ENCODE peak calls at places on chromosomes 12 and 14, in eight cellular contexts. One of them, this sample, is unnamed.

GRCh38 chr12:120130011-120130410 is 13.5 kb upstream of the RAB35 start:
- DNase-seq in astrocyte: no peak
- DNase-seq in SJSA1: no peak
- DNase-seq in activated CD4-positive, alpha-beta T cell treated with anti-CD3 and anti-CD28 coated beads, Interleukin-2, amount 50 U/mL, for 4 hours: no peak
- DNase-seq in stimulated activated CD4-positive, alpha-beta T cell treated with anti-CD3 and anti-CD28 coated beads, Interleukin-4, amount 100 ng/mL, for 24 hours: no peak
- DNase-seq in globus pallidus: no peak
- DNase-seq in Daoy: no peak
- DNase-seq in BJ: no peak
- DNase-seq in this sample: no peak

GRCh38 chr14:37583358-37584210 is 11.5 kb downstream of the FOXA1 start:
- DNase-seq in activated CD4-positive, alpha-beta T cell treated with anti-CD3 and anti-CD28 coated beads, Interleukin-2, amount 50 U/mL, for 4 hours: no peak
- DNase-seq in stimulated activated CD4-positive, alpha-beta T cell treated with anti-CD3 and anti-CD28 coated beads, Interleukin-4, amount 100 ng/mL, for 24 hours: no peak
- DNase-seq in BJ: no peak
- DNase-seq in astrocyte: no peak
- DNase-seq in globus pallidus: no peak
- DNase-seq in SJSA1: no peak
- DNase-seq in Daoy: peak
- DNase-seq in this sample: no peak

GRCh38 chr12:57765003-57765697 is 1.7 kb downstream of the CYP27B1 start:
- DNase-seq in BJ: no peak
- DNase-seq in SJSA1: peak
- DNase-seq in activated CD4-positive, alpha-beta T cell treated with anti-CD3 and anti-CD28 coated beads, Interleukin-2, amount 50 U/mL, for 4 hours: peak
- DNase-seq in globus pallidus: no peak
- DNase-seq in astrocyte: no peak
- DNase-seq in Daoy: peak
- DNase-seq in stimulated activated CD4-positive, alpha-beta T cell treated with anti-CD3 and anti-CD28 coated beads, Interleukin-4, amount 100 ng/mL, for 24 hours: peak
- DNase-seq in this sample: peak

GRCh38 chr12:87430444-87430843 is 598.8 kb downstream of the C12orf50 start:
- DNase-seq in BJ: no peak
- DNase-seq in activated CD4-positive, alpha-beta T cell treated with anti-CD3 and anti-CD28 coated beads, Interleukin-2, amount 50 U/mL, for 4 hours: no peak
- DNase-seq in astrocyte: no peak
- DNase-seq in stimulated activated CD4-positive, alpha-beta T cell treated with anti-CD3 and anti-CD28 coated beads, Interleukin-4, amount 100 ng/mL, for 24 hours: no peak
- DNase-seq in SJSA1: no peak
- DNase-seq in Daoy: no peak
- DNase-seq in globus pallidus: no peak
- DNase-seq in this sample: peak

GRCh38 chr12:12943589-12944260 is 8.2 kb downstream of the GPRC5D start:
- DNase-seq in SJSA1: no peak
- DNase-seq in globus pallidus: no peak
- DNase-seq in Daoy: no peak
- DNase-seq in BJ: no peak
- DNase-seq in stimulated activated CD4-positive, alpha-beta T cell treated with anti-CD3 and anti-CD28 coated beads, Interleukin-4, amount 100 ng/mL, for 24 hours: no peak
- DNase-seq in activated CD4-positive, alpha-beta T cell treated with anti-CD3 and anti-CD28 coated beads, Interleukin-2, amount 50 U/mL, for 4 hours: no peak
- DNase-seq in astrocyte: no peak
- DNase-seq in this sample: no peak

GRCh38 chr12:107670999-107671643 is 14.5 kb upstream of the PWP1 start:
- DNase-seq in astrocyte: no peak
- DNase-seq in Daoy: peak
- DNase-seq in SJSA1: no peak
- DNase-seq in activated CD4-positive, alpha-beta T cell treated with anti-CD3 and anti-CD28 coated beads, Interleukin-2, amount 50 U/mL, for 4 hours: peak
- DNase-seq in stimulated activated CD4-positive, alpha-beta T cell treated with anti-CD3 and anti-CD28 coated beads, Interleukin-4, amount 100 ng/mL, for 24 hours: peak
- DNase-seq in globus pallidus: no peak
- DNase-seq in BJ: no peak
- DNase-seq in this sample: peak

GRCh38 chr14:75084513-75084912 is 15.1 kb downstream of the ZC2HC1C start:
- DNase-seq in SJSA1: no peak
- DNase-seq in astrocyte: no peak
- DNase-seq in Daoy: no peak
- DNase-seq in activated CD4-positive, alpha-beta T cell treated with anti-CD3 and anti-CD28 coated beads, Interleukin-2, amount 50 U/mL, for 4 hours: no peak
- DNase-seq in BJ: no peak
- DNase-seq in globus pallidus: no peak
- DNase-seq in stimulated activated CD4-positive, alpha-beta T cell treated with anti-CD3 and anti-CD28 coated beads, Interleukin-4, amount 100 ng/mL, for 24 hours: no peak
- DNase-seq in this sample: no peak

GRCh38 chr12:116604151-116604550 is 45.0 kb downstream of the MAP1LC3B2 start:
- DNase-seq in stimulated activated CD4-positive, alpha-beta T cell treated with anti-CD3 and anti-CD28 coated beads, Interleukin-4, amount 100 ng/mL, for 24 hours: no peak
- DNase-seq in BJ: no peak
- DNase-seq in Daoy: no peak
- DNase-seq in SJSA1: peak
- DNase-seq in astrocyte: no peak
- DNase-seq in globus pallidus: no peak
- DNase-seq in activated CD4-positive, alpha-beta T cell treated with anti-CD3 and anti-CD28 coated beads, Interleukin-2, amount 50 U/mL, for 4 hours: no peak
- DNase-seq in this sample: peak

GRCh38 chr14:23877111-23877510 is 76.5 kb upstream of the DHRS4 start:
- DNase-seq in BJ: no peak
- DNase-seq in SJSA1: no peak
- DNase-seq in astrocyte: no peak
- DNase-seq in activated CD4-positive, alpha-beta T cell treated with anti-CD3 and anti-CD28 coated beads, Interleukin-2, amount 50 U/mL, for 4 hours: no peak
- DNase-seq in Daoy: no peak
- DNase-seq in stimulated activated CD4-positive, alpha-beta T cell treated with anti-CD3 and anti-CD28 coated beads, Interleukin-4, amount 100 ng/mL, for 24 hours: no peak
- DNase-seq in globus pallidus: no peak
- DNase-seq in this sample: no peak

GRCh38 chr14:57314690-57315089 is 45.9 kb downstream of the AP5M1 start:
- DNase-seq in BJ: no peak
- DNase-seq in globus pallidus: no peak
- DNase-seq in astrocyte: no peak
- DNase-seq in stimulated activated CD4-positive, alpha-beta T cell treated with anti-CD3 and anti-CD28 coated beads, Interleukin-4, amount 100 ng/mL, for 24 hours: no peak
- DNase-seq in SJSA1: no peak
- DNase-seq in activated CD4-positive, alpha-beta T cell treated with anti-CD3 and anti-CD28 coated beads, Interleukin-2, amount 50 U/mL, for 4 hours: no peak
- DNase-seq in Daoy: no peak
- DNase-seq in this sample: no peak

GRCh38 chr14:88299865-88300264 is 23.2 kb downstream of the KCNK10 start:
- DNase-seq in activated CD4-positive, alpha-beta T cell treated with anti-CD3 and anti-CD28 coated beads, Interleukin-2, amount 50 U/mL, for 4 hours: no peak
- DNase-seq in SJSA1: no peak
- DNase-seq in astrocyte: no peak
- DNase-seq in Daoy: no peak
- DNase-seq in BJ: no peak
- DNase-seq in globus pallidus: peak
- DNase-seq in stimulated activated CD4-positive, alpha-beta T cell treated with anti-CD3 and anti-CD28 coated beads, Interleukin-4, amount 100 ng/mL, for 24 hours: no peak
- DNase-seq in this sample: no peak

GRCh38 chr14:31263485-31264133 is 56.0 kb upstream of the HECTD1 start:
- DNase-seq in astrocyte: peak
- DNase-seq in stimulated activated CD4-positive, alpha-beta T cell treated with anti-CD3 and anti-CD28 coated beads, Interleukin-4, amount 100 ng/mL, for 24 hours: no peak
- DNase-seq in BJ: peak
- DNase-seq in SJSA1: peak
- DNase-seq in Daoy: peak
- DNase-seq in activated CD4-positive, alpha-beta T cell treated with anti-CD3 and anti-CD28 coated beads, Interleukin-2, amount 50 U/mL, for 4 hours: no peak
- DNase-seq in globus pallidus: peak
- DNase-seq in this sample: peak

GRCh38 chr12:102452605-102453004 is 27.8 kb downstream of the IGF1 start:
- DNase-seq in activated CD4-positive, alpha-beta T cell treated with anti-CD3 and anti-CD28 coated beads, Interleukin-2, amount 50 U/mL, for 4 hours: no peak
- DNase-seq in stimulated activated CD4-positive, alpha-beta T cell treated with anti-CD3 and anti-CD28 coated beads, Interleukin-4, amount 100 ng/mL, for 24 hours: no peak
- DNase-seq in globus pallidus: no peak
- DNase-seq in SJSA1: no peak
- DNase-seq in astrocyte: no peak
- DNase-seq in BJ: no peak
- DNase-seq in Daoy: no peak
- DNase-seq in this sample: no peak

GRCh38 chr14:35085441-35085840 is 36.3 kb downstream of the PPP2R3C start:
- DNase-seq in Daoy: no peak
- DNase-seq in SJSA1: no peak
- DNase-seq in globus pallidus: peak
- DNase-seq in astrocyte: no peak
- DNase-seq in stimulated activated CD4-positive, alpha-beta T cell treated with anti-CD3 and anti-CD28 coated beads, Interleukin-4, amount 100 ng/mL, for 24 hours: no peak
- DNase-seq in activated CD4-positive, alpha-beta T cell treated with anti-CD3 and anti-CD28 coated beads, Interleukin-2, amount 50 U/mL, for 4 hours: no peak
- DNase-seq in BJ: no peak
- DNase-seq in this sample: no peak

GRCh38 chr14:99479903-99480855 is 480 bp downstream of the SETD3 start:
- DNase-seq in globus pallidus: peak
- DNase-seq in stimulated activated CD4-positive, alpha-beta T cell treated with anti-CD3 and anti-CD28 coated beads, Interleukin-4, amount 100 ng/mL, for 24 hours: peak
- DNase-seq in BJ: peak
- DNase-seq in SJSA1: peak
- DNase-seq in astrocyte: peak
- DNase-seq in Daoy: peak
- DNase-seq in activated CD4-positive, alpha-beta T cell treated with anti-CD3 and anti-CD28 coated beads, Interleukin-2, amount 50 U/mL, for 4 hours: no peak
- DNase-seq in this sample: peak

GRCh38 chr12:58372298-58372697 is 430.9 kb downstream of the ATP23 start:
- DNase-seq in stimulated activated CD4-positive, alpha-beta T cell treated with anti-CD3 and anti-CD28 coated beads, Interleukin-4, amount 100 ng/mL, for 24 hours: no peak
- DNase-seq in BJ: no peak
- DNase-seq in SJSA1: no peak
- DNase-seq in activated CD4-positive, alpha-beta T cell treated with anti-CD3 and anti-CD28 coated beads, Interleukin-2, amount 50 U/mL, for 4 hours: no peak
- DNase-seq in astrocyte: no peak
- DNase-seq in Daoy: no peak
- DNase-seq in globus pallidus: no peak
- DNase-seq in this sample: no peak

GRCh38 chr12:115697341-115697740 is 580.2 kb downstream of the MED13L start:
- DNase-seq in activated CD4-positive, alpha-beta T cell treated with anti-CD3 and anti-CD28 coated beads, Interleukin-2, amount 50 U/mL, for 4 hours: no peak
- DNase-seq in globus pallidus: no peak
- DNase-seq in BJ: peak
- DNase-seq in SJSA1: peak
- DNase-seq in astrocyte: peak
- DNase-seq in Daoy: no peak
- DNase-seq in stimulated activated CD4-positive, alpha-beta T cell treated with anti-CD3 and anti-CD28 coated beads, Interleukin-4, amount 100 ng/mL, for 24 hours: no peak
- DNase-seq in this sample: no peak

GRCh38 chr12:52871291-52871961 is 22.6 kb upstream of the KRT78 start:
- DNase-seq in SJSA1: peak
- DNase-seq in BJ: peak
- DNase-seq in activated CD4-positive, alpha-beta T cell treated with anti-CD3 and anti-CD28 coated beads, Interleukin-2, amount 50 U/mL, for 4 hours: no peak
- DNase-seq in stimulated activated CD4-positive, alpha-beta T cell treated with anti-CD3 and anti-CD28 coated beads, Interleukin-4, amount 100 ng/mL, for 24 hours: no peak
- DNase-seq in Daoy: peak
- DNase-seq in astrocyte: peak
- DNase-seq in globus pallidus: no peak
- DNase-seq in this sample: no peak

GRCh38 chr14:100348253-100348729 is 25.2 kb downstream of the SLC25A47 start:
- DNase-seq in astrocyte: no peak
- DNase-seq in SJSA1: no peak
- DNase-seq in globus pallidus: no peak
- DNase-seq in activated CD4-positive, alpha-beta T cell treated with anti-CD3 and anti-CD28 coated beads, Interleukin-2, amount 50 U/mL, for 4 hours: no peak
- DNase-seq in stimulated activated CD4-positive, alpha-beta T cell treated with anti-CD3 and anti-CD28 coated beads, Interleukin-4, amount 100 ng/mL, for 24 hours: no peak
- DNase-seq in BJ: no peak
- DNase-seq in Daoy: no peak
- DNase-seq in this sample: no peak